ENCODE peak calls at places on chromosomes 12 and 14, in four cellular contexts. C, A, E and U are unnamed samples.

GRCh38 chr14:90061849-90062794 is at the start of gene KCNK13:
- DNase-seq in C (no peak), E (no peak), A (no peak), U (no peak)

GRCh38 chr14:105138021-105138541 is 30.5 kb downstream of the JAG2 start:
- DNase-seq in E (no peak), A (no peak), C (no peak), U (no peak)

GRCh38 chr12:93379432-93380308 is 1.9 kb downstream of the NUDT4 start:
- DNase-seq in A (peak), E (peak), C (no peak), U (no peak)

GRCh38 chr12:104886418-104887401 is 71.4 kb downstream of the SLC41A2 start:
- DNase-seq in A (peak), C (no peak), E (peak), U (peak)

GRCh38 chr12:93944196-93944595 is 204.2 kb upstream of the PLXNC1 start:
- DNase-seq in A (no peak), E (peak), C (no peak), U (no peak)

GRCh38 chr14:43877351-43877900 is 629.7 kb downstream of the FSCB start:
- DNase-seq in E (no peak), C (no peak), A (no peak), U (no peak)

GRCh38 chr12:125194999-125195398 is 129.8 kb downstream of the AACS start:
- DNase-seq in A (no peak), E (no peak), C (no peak), U (no peak)

GRCh38 chr12:114011711-114012110 is 45.6 kb upstream of the RBM19 start:
- DNase-seq in E (no peak), A (no peak), C (no peak), U (no peak)

GRCh38 chr14:71591929-71592328 is 340.3 kb upstream of the RGS6 start:
- DNase-seq in E (peak), A (peak), C (peak), U (no peak)

GRCh38 chr14:53152909-53153701 is at the start of gene DDHD1:
- DNase-seq in C (no peak), E (peak), A (peak), U (no peak)

GRCh38 chr12:22656835-22657234 is 31.9 kb downstream of the ETNK1 start:
- DNase-seq in E (no peak), C (peak), A (no peak), U (no peak)

GRCh38 chr12:118375348-118375747 is 1.0 kb upstream of the SUDS3 start:
- DNase-seq in C (no peak), E (no peak), A (no peak), U (no peak)

GRCh38 chr12:131404705-131405104 is 306.2 kb upstream of the SFSWAP start:
- DNase-seq in E (no peak), C (no peak), A (no peak), U (no peak)

GRCh38 chr14:56243110-56243509 is 124.9 kb downstream of the PELI2 start:
- DNase-seq in C (no peak), E (no peak), A (no peak), U (no peak)

GRCh38 chr14:89669209-89669608 is 252.2 kb upstream of the FOXN3 start:
- DNase-seq in C (no peak), E (no peak), A (no peak), U (no peak)

GRCh38 chr12:53993397-53994267 is 6.3 kb upstream of the HOXC9 start:
- DNase-seq in A (no peak), C (no peak), E (no peak), U (no peak)

GRCh38 chr12:22299294-22299912 is 35.1 kb downstream of the ST8SIA1 start:
- DNase-seq in C (no peak), E (peak), A (no peak), U (no peak)

GRCh38 chr14:104681689-104682074 is 7.7 kb upstream of the INF2 start:
- DNase-seq in E (peak), C (no peak), A (peak), U (peak)

GRCh38 chr14:59134307-59134706 is 54.2 kb upstream of the DAAM1 start:
- DNase-seq in A (no peak), C (no peak), E (no peak), U (no peak)

GRCh38 chr12:88237954-88238353 is 95.8 kb downstream of the TMTC3 start:
- DNase-seq in A (peak), E (peak), C (peak), U (no peak)

GRCh38 chr12:93913845-93914244 is 234.5 kb upstream of the PLXNC1 start:
- DNase-seq in A (no peak), E (peak), C (no peak), U (no peak)

GRCh38 chr12:17640615-17641014 is 449.4 kb downstream of the RERGL start:
- DNase-seq in E (no peak), A (no peak), C (no peak), U (no peak)

GRCh38 chr14:23518716-23519115 is 32.8 kb downstream of the ZFHX2 start:
- DNase-seq in A (no peak), C (no peak), E (no peak), U (no peak)

GRCh38 chr14:103126873-103127304 is 3.6 kb downstream of the TNFAIP2 start:
- DNase-seq in E (no peak), C (no peak), A (peak), U (no peak)

GRCh38 chr14:63996575-63997220 is 143.9 kb downstream of the SYNE2 start:
- DNase-seq in E (peak), C (no peak), A (peak), U (no peak)

GRCh38 chr14:99430491-99430890 is 50.2 kb downstream of the SETD3 start:
- DNase-seq in A (peak), C (no peak), E (no peak), U (no peak)

GRCh38 chr14:72652179-72652578 is 241.7 kb downstream of the DPF3 start:
- DNase-seq in A (no peak), C (no peak), E (peak), U (no peak)

GRCh38 chr14:50795909-50796308 is 35.1 kb downstream of the NIN start:
- DNase-seq in E (no peak), A (peak), C (no peak), U (no peak)

GRCh38 chr14:29705801-29706200 is 221.8 kb downstream of the PRKD1 start:
- DNase-seq in C (no peak), A (no peak), E (no peak), U (no peak)

GRCh38 chr12:84070311-84070710 is 842.3 kb downstream of the SLC6A15 start:
- DNase-seq in A (no peak), C (no peak), E (peak), U (no peak)

GRCh38 chr12:64273527-64274403 is 51.7 kb upstream of the KICS2 start:
- DNase-seq in C (no peak), E (no peak), A (peak), U (no peak)

GRCh38 chr12:117279606-117280005 is 81.8 kb downstream of the NOS1 start:
- DNase-seq in A (no peak), C (no peak), E (no peak), U (no peak)

GRCh38 chr12:124525455-124525854 is 42.0 kb downstream of the NCOR2 start:
- DNase-seq in C (no peak), A (no peak), E (no peak), U (no peak)

GRCh38 chr14:84108746-84109457 is 1421.0 kb upstream of the FLRT2 start:
- DNase-seq in C (no peak), E (no peak), A (peak), U (no peak)